ENCODE peak calls at places on chromosomes 16 and 17, in five cellular contexts. X, O, Z, L and N are unnamed samples.
A peak's percentile ranks its signal among the peaks of the same experiment; 100 is the strongest.

GRCh38 chr16:35102780-35103403 is 1643.5 kb downstream of the TP53TG3F start:
- DNase-seq in X (no peak), O (no peak), Z (no peak), L (no peak), N (no peak)

GRCh38 chr16:27718136-27718766 is 168.3 kb downstream of the KATNIP start:
- DNase-seq in X (no peak), O (no peak), Z (no peak), L (no peak), N (no peak)

GRCh38 chr16:49330562-49331201 is 42.9 kb upstream of the C16orf78 start:
- DNase-seq in X (no peak), O (no peak), Z (no peak), L (no peak), N (no peak)

GRCh38 chr17:48578616-48579560 is 738 bp upstream of the HOXB4 start:
- DNase-seq in X (no peak), O (no peak), Z (no peak), L (no peak), N (no peak)

GRCh38 chr17:9473716-9474115 is 101.9 kb downstream of the STX8 start:
- DNase-seq in X (no peak), O (no peak), Z (peak; percentile 74), L (peak; percentile 61), N (no peak)

GRCh38 chr16:68296291-68296690 is 14.5 kb downstream of the SLC7A6OS start:
- DNase-seq in X (no peak), O (no peak), Z (no peak), L (no peak), N (no peak)

GRCh38 chr16:10740845-10741208 is 2.8 kb upstream of the NUBP1 start:
- DNase-seq in X (no peak), O (no peak), Z (no peak), L (no peak), N (no peak)

GRCh38 chr16:73949574-73950348 is 346.9 kb upstream of the PSMD7 start:
- DNase-seq in X (peak; percentile 96), O (peak; percentile 97), Z (peak; percentile 98), L (peak; percentile 67), N (no peak)

GRCh38 chr16:47049901-47050583 is 76.6 kb upstream of the DNAJA2 start:
- DNase-seq in X (no peak), O (no peak), Z (no peak), L (no peak), N (no peak)

GRCh38 chr17:75455896-75456416 is 479 bp upstream of the TMEM94 start:
- DNase-seq in X (peak; percentile 7), O (no peak), Z (no peak), L (no peak), N (no peak)

GRCh38 chr17:62778990-62779681 is 29.0 kb downstream of the MARCHF10 start:
- DNase-seq in X (peak; percentile 88), O (peak; percentile 93), Z (peak; percentile 96), L (peak; percentile 96), N (peak; percentile 87)

GRCh38 chr17:43754947-43755346 is 3.6 kb downstream of the SOST start:
- DNase-seq in X (no peak), O (no peak), Z (no peak), L (no peak), N (no peak)

GRCh38 chr16:47492428-47493357 is 31.6 kb downstream of the PHKB start:
- DNase-seq in X (no peak), O (no peak), Z (peak; percentile 47), L (peak; percentile 33), N (no peak)

GRCh38 chr17:41457656-41458055 is 9.5 kb downstream of the KRT32 start:
- DNase-seq in X (no peak), O (no peak), Z (peak; percentile 52), L (no peak), N (no peak)

GRCh38 chr16:47019563-47019962 is 46.1 kb upstream of the DNAJA2 start:
- DNase-seq in X (no peak), O (no peak), Z (no peak), L (peak; percentile 49), N (no peak)

GRCh38 chr17:78839762-78840529 is 668 bp downstream of the USP36 start:
- DNase-seq in X (no peak), O (no peak), Z (peak; percentile 66), L (peak; percentile 75), N (peak; percentile 89)

GRCh38 chr17:44004077-44004760 is at the start of gene NAGS:
- DNase-seq in X (no peak), O (no peak), Z (no peak), L (no peak), N (no peak)

GRCh38 chr17:21131090-21131616 is 4.4 kb downstream of the DHRS7B start:
- DNase-seq in X (no peak), O (no peak), Z (peak; percentile 5), L (no peak), N (no peak)

GRCh38 chr17:73902416-73903181 is 258.4 kb upstream of the SDK2 start:
- DNase-seq in X (no peak), O (no peak), Z (no peak), L (no peak), N (peak; percentile 83)

GRCh38 chr17:37100231-37100630 is 151.5 kb downstream of the AATF start:
- DNase-seq in X (no peak), O (no peak), Z (peak; percentile 25), L (peak; percentile 41), N (no peak)

GRCh38 chr17:36818134-36818825 is 119.0 kb upstream of the LHX1 start:
- DNase-seq in X (no peak), O (no peak), Z (no peak), L (no peak), N (no peak)

GRCh38 chr17:46853896-46854444 is 2.6 kb downstream of the WNT9B start:
- DNase-seq in X (peak; percentile 25), O (no peak), Z (peak; percentile 66), L (peak; percentile 37), N (no peak)

GRCh38 chr16:57022445-57022844 is 33.1 kb downstream of the NLRC5 start:
- DNase-seq in X (no peak), O (no peak), Z (no peak), L (no peak), N (no peak)

GRCh38 chr17:50056961-50057330 is 1.0 kb downstream of the ITGA3 start:
- DNase-seq in X (no peak), O (no peak), Z (peak; percentile 55), L (peak; percentile 55), N (no peak)

GRCh38 chr16:373020-373598 is 2.8 kb upstream of the MRPL28 start:
- DNase-seq in X (no peak), O (no peak), Z (no peak), L (no peak), N (peak; percentile 81)

GRCh38 chr16:62985727-62986126 is 949.5 kb upstream of the CDH8 start:
- DNase-seq in X (no peak), O (no peak), Z (no peak), L (no peak), N (no peak)

GRCh38 chr17:19876524-19877161 is 8.9 kb upstream of the ULK2 start:
- DNase-seq in X (no peak), O (no peak), Z (no peak), L (no peak), N (no peak)

DNA sequence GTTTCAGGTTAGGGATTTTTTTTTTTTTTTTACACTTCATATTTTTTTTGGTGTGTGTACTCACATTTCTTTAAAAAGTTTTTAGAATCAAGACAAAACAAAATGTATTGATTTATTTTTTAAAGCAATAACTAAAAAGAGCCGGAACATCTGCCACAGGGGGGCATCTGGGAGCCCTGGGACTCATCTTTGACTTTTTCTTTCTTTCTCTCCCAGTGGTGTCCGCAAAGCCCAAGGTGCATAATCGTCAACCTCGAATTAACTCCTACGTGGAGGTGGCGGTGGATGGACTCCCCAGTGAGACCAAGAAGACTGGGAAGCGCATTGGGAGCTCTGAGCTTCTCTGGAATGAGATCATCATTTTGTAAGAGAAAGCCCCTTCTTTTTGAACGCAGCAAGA is 36.3 kb downstream of the WWP2 start:
- DNase-seq in X (no peak), O (no peak), Z (peak; percentile 9), L (peak; percentile 49), N (no peak)
- TF ChIP-seq CTCF in X (peak; percentile 58), O (peak; percentile 44), Z (peak; percentile 57), L (peak; percentile 81), N (peak; percentile 50)

DNA sequence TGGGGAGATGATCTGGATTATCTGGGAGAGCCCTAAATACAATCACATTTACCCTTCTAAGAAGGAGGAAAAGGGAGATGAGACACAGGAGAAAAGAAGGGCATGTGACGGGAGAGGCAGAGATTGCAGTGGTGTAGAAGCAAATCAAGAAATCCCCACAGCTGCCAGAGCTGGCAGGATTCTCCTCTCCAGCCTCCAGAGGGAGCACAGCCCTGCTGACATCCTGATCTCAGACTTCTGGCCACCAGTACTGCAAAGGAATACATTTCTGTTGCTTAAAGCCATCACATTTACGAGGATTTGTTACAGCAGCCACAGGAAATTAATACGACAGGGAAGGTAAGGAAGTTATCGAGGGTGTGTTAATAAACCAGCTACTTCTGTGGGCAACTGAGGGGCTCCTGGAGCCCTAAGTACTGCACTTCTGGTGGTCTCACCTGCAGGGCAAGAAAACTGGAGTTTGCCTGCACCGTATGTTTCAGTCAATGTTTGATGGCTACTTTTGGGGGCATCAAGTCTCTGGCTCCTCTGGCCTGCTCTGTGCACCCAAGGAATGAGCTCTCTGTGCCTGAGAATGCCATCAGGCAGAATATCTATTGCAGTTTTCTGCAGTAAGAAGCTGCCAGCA is 22.9 kb upstream of the CDH13 start:
- DNase-seq in X (peak; percentile 40), O (no peak), Z (peak; percentile 72), L (peak; percentile 87), N (no peak)
- TF ChIP-seq CTCF in X (peak; percentile 87), O (peak; percentile 69), Z (peak; percentile 83), L (peak; percentile 85), N (peak; percentile 84)

DNA sequence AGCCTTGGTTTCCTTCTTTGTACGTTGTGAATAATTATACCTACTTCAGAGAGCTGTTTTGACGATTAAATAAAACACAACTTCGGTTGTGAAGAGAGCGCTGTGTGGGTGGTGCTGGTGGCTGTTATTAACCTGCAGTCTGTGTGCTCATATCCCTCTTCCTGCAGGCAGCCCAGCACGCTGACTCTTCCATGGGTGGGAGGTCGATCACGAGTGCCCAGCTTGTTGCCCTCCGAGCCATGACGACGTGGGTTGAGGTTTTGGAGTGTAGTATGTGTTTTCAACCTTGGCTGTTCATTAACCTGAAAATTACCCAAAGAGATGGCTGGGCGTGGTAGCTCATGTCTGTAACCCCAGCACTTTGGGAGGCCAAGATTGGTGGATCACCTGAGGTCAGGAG is 11.3 kb upstream of the GCSH start:
- DNase-seq in X (no peak), O (no peak), Z (no peak), L (no peak), N (no peak)
- TF ChIP-seq CTCF in X (no peak), O (no peak), Z (no peak), L (no peak), N (no peak)

DNA sequence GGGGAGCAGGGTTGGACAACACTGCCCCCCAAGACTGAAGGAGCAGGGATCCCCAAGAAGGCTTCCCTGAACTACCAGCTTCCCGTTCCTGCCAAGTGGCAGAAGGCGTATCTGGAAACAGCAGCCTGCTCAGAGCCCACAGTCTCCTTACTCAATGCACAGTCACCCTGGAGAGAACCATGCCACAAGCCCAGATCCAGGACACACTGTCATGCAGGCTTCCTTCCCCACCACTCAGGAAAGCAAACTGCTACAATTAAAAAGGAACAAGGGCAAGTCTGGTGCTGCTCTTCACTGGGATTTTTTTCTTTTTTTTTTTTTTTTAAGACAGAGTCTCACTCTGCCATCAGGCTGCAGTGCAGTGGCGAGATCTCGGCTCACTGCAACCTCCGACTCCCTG is 8.2 kb downstream of the WDR45B start:
- DNase-seq in X (no peak), O (no peak), Z (no peak), L (no peak), N (no peak)
- TF ChIP-seq CTCF in X (no peak), O (no peak), Z (no peak), L (no peak), N (no peak)

GRCh38 chr17:8223356-8224063 is 13.1 kb upstream of the AURKB start:
- DNase-seq in X (no peak), O (no peak), Z (peak; percentile 49), L (peak; percentile 52), N (no peak)
- TF ChIP-seq CTCF in X (peak; percentile 19), O (peak; percentile 6), Z (peak; percentile 36), L (peak; percentile 41), N (peak; percentile 30)

GRCh38 chr16:4350787-4351659 is at the start of gene PAM16:
- DNase-seq in X (no peak), O (peak; percentile 77), Z (peak; percentile 91), L (peak; percentile 93), N (peak; percentile 97)
- TF ChIP-seq CTCF in X (no peak), O (no peak), Z (peak; percentile 5), L (no peak), N (peak; percentile 35)